ENCODE peak calls at places on chromosomes 1 and 21, in four cellular contexts. A is tibial nerve, I is pancreas, N is retina. M is an unnamed sample.

GRCh38 chr1:36084502-36085115 is 715 bp downstream of the TEKT2 start:
- DNase-seq in A (no peak), I (no peak), N (peak), M (no peak)

GRCh38 chr1:241012708-241013340 is 344.2 kb downstream of the RGS7 start:
- DNase-seq in A (no peak), I (no peak), N (no peak), M (no peak)

GRCh38 chr21:15064576-15065380 is at the start of gene NRIP1:
- DNase-seq in A (peak), I (peak), N (peak), M (peak)

GRCh38 chr21:46454634-46455390 is 3.9 kb upstream of the DIP2A start:
- DNase-seq in A (no peak), I (no peak), N (no peak), M (no peak)

GRCh38 chr1:45326627-45327591 is at the start of gene HPDL:
- DNase-seq in A (no peak), I (peak), N (peak), M (peak)

GRCh38 chr1:24418898-24419628 is 3.5 kb downstream of the NIPAL3 start:
- DNase-seq in A (no peak), I (no peak), N (peak), M (peak)

GRCh38 chr1:172533511-172534116 is 664 bp downstream of the SUCO start:
- DNase-seq in A (no peak), I (peak), N (no peak), M (peak)

GRCh38 chr21:26801524-26801923 is 43.7 kb downstream of the ADAMTS1 start:
- DNase-seq in A (no peak), I (no peak), N (no peak), M (no peak)

GRCh38 chr1:184684285-184685077 is 70.2 kb downstream of the EDEM3 start:
- DNase-seq in A (no peak), I (no peak), N (no peak), M (no peak)

GRCh38 chr1:220734571-220735326 is 13.4 kb upstream of the MTARC2 start:
- DNase-seq in A (no peak), I (no peak), N (no peak), M (no peak)

GRCh38 chr1:223831755-223832636 is 13.8 kb downstream of the TP53BP2 start:
- DNase-seq in A (no peak), I (no peak), N (no peak), M (no peak)

GRCh38 chr1:160590488-160590887 is 11.2 kb upstream of the CD84 start:
- DNase-seq in A (no peak), I (no peak), N (no peak), M (no peak)

GRCh38 chr1:7613106-7613850 is 157.8 kb upstream of the VAMP3 start:
- DNase-seq in A (no peak), I (no peak), N (no peak), M (no peak)

GRCh38 chr1:234907585-234908457 is 220.8 kb downstream of the TOMM20 start:
- DNase-seq in A (no peak), I (no peak), N (no peak), M (no peak)

GRCh38 chr21:29321217-29321616 is 22.5 kb downstream of the BACH1 start:
- DNase-seq in A (no peak), I (no peak), N (no peak), M (peak)

GRCh38 chr1:228345201-228345930 is 61.3 kb downstream of the TRIM11 start:
- DNase-seq in A (peak), I (peak), N (no peak), M (peak)

GRCh38 chr21:20721151-20721550 is 277.1 kb upstream of the NCAM2 start:
- DNase-seq in A (no peak), I (no peak), N (no peak), M (no peak)

GRCh38 chr1:32894019-32894600 is 7.1 kb downstream of the TMEM54 start:
- DNase-seq in A (no peak), I (peak), N (peak), M (no peak)

GRCh38 chr1:145891587-145892485 is 6.2 kb upstream of the ANKRD35 start:
- DNase-seq in A (peak), I (peak), N (peak), M (no peak)

GRCh38 chr1:59290173-59290954 is 6.5 kb upstream of the FGGY start:
- DNase-seq in A (no peak), I (peak), N (no peak), M (no peak)

GRCh38 chr1:160376525-160377131 is 9.8 kb downstream of the NHLH1 start:
- DNase-seq in A (no peak), I (no peak), N (peak), M (no peak)

GRCh38 chr1:151968058-151968457 is 25.6 kb downstream of the S100A10 start:
- DNase-seq in A (no peak), I (no peak), N (no peak), M (peak)

GRCh38 chr1:172135076-172135672 is 285.3 kb upstream of the C1orf105 start:
- DNase-seq in A (no peak), I (no peak), N (no peak), M (no peak)

GRCh38 chr1:30759718-30760281 is 2.2 kb upstream of the LAPTM5 start:
- DNase-seq in A (no peak), I (no peak), N (no peak), M (no peak)

GRCh38 chr1:15393475-15394260 is 16.0 kb upstream of the EFHD2 start:
- DNase-seq in A (no peak), I (no peak), N (no peak), M (no peak)

GRCh38 chr1:161198206-161198876 is 513 bp downstream of the ADAMTS4 start:
- DNase-seq in A (no peak), I (no peak), N (peak), M (no peak)

GRCh38 chr1:202159534-202160371 is 649 bp downstream of the PTPN7 start:
- DNase-seq in A (no peak), I (no peak), N (no peak), M (no peak)

GRCh38 chr1:111903858-111904449 is 85.5 kb downstream of the KCND3 start:
- DNase-seq in A (no peak), I (no peak), N (peak), M (no peak)

GRCh38 chr1:18629659-18630510 is 761 bp upstream of the PAX7 start:
- DNase-seq in A (no peak), I (no peak), N (peak), M (peak)

GRCh38 chr1:162373541-162374375 is 2.9 kb downstream of the SPATA46 start:
- DNase-seq in A (no peak), I (no peak), N (no peak), M (peak)

GRCh38 chr1:214494706-214495105 is 56.7 kb downstream of the PTPN14 start:
- DNase-seq in A (no peak), I (no peak), N (no peak), M (no peak)

GRCh38 chr1:156126043-156126700 is 11.7 kb downstream of the LMNA start:
- DNase-seq in A (peak), I (peak), N (no peak), M (peak)

GRCh38 chr1:180042994-180043622 is 88.5 kb downstream of the CEP350 start:
- DNase-seq in A (no peak), I (no peak), N (no peak), M (no peak)

GRCh38 chr1:117826551-117827078 is 102.8 kb downstream of the GDAP2 start:
- DNase-seq in A (no peak), I (no peak), N (no peak), M (no peak)

GRCh38 chr1:245587435-245588105 is 432.8 kb downstream of the KIF26B start:
- DNase-seq in A (no peak), I (no peak), N (peak), M (no peak)

GRCh38 chr21:45998276-45998701 is 16.7 kb downstream of the COL6A1 start:
- DNase-seq in A (no peak), I (no peak), N (no peak), M (peak)